ENCODE peak calls at places on chromosome 21, in eight cellular contexts. O is foreskin fibroblast, T is IMR-90, I is fibroblast of pulmonary artery, S is heart left ventricle, P is AG04450, A is sigmoid colon, R is kidney epithelial cell. Y is an unnamed sample.
A peak's percentile ranks its signal among the peaks of the same experiment; 100 is the strongest.

GRCh38 chr21:18204931-18205330 is 39.7 kb upstream of the CHODL start:
- DNase-seq in O (no peak), T (no peak), I (no peak), S (no peak), P (no peak), A (no peak), R (no peak), Y (no peak)

GRCh38 chr21:26437326-26438009 is 135.6 kb downstream of the CYYR1 start:
- DNase-seq in O (no peak), T (no peak), I (peak; percentile 28), S (no peak), P (no peak), A (no peak), R (no peak), Y (peak; percentile 19)

GRCh38 chr21:42513985-42514882 is 582 bp downstream of the SLC37A1 start:
- DNase-seq in O (no peak), T (no peak), I (no peak), S (peak; percentile 82), P (no peak), A (peak; percentile 72), R (no peak), Y (no peak)

GRCh38 chr21:30072496-30072895 is 94.1 kb downstream of the CLDN17 start:
- DNase-seq in O (no peak), T (no peak), I (peak; percentile 44), S (no peak), P (no peak), A (no peak), R (peak; percentile 5), Y (peak; percentile 1)

GRCh38 chr21:31460985-31461384 is 116.9 kb upstream of the TIAM1 start:
- DNase-seq in O (no peak), T (no peak), I (no peak), S (no peak), P (no peak), A (no peak), R (no peak), Y (no peak)

GRCh38 chr21:36150192-36150711 is 6.4 kb upstream of the DOP1B start:
- DNase-seq in O (peak; percentile 51), T (peak; percentile 54), I (peak; percentile 48), S (peak; percentile 61), P (no peak), A (peak; percentile 84), R (no peak), Y (peak; percentile 72)

GRCh38 chr21:33308586-33309490 is 15.9 kb upstream of the IFNAR1 start:
- DNase-seq in O (peak; percentile 57), T (peak; percentile 55), I (peak; percentile 38), S (no peak), P (no peak), A (no peak), R (no peak), Y (peak; percentile 29)

GRCh38 chr21:15014220-15014619 is 50.6 kb downstream of the NRIP1 start:
- DNase-seq in O (no peak), T (peak; percentile 41), I (no peak), S (no peak), P (no peak), A (no peak), R (no peak), Y (no peak)

GRCh38 chr21:32340863-32341848 is 42.5 kb downstream of the MRAP start:
- DNase-seq in O (no peak), T (no peak), I (no peak), S (no peak), P (no peak), A (no peak), R (no peak), Y (no peak)

GRCh38 chr21:16070207-16070651 is 340.4 kb downstream of the USP25 start:
- DNase-seq in O (no peak), T (no peak), I (no peak), S (no peak), P (no peak), A (no peak), R (no peak), Y (peak; percentile 28)
- TF ChIP-seq CTCF in O (no peak), T (no peak), I (no peak), S (no peak), P (no peak), A (no peak), R (no peak), Y (peak; percentile 19)

DNA sequence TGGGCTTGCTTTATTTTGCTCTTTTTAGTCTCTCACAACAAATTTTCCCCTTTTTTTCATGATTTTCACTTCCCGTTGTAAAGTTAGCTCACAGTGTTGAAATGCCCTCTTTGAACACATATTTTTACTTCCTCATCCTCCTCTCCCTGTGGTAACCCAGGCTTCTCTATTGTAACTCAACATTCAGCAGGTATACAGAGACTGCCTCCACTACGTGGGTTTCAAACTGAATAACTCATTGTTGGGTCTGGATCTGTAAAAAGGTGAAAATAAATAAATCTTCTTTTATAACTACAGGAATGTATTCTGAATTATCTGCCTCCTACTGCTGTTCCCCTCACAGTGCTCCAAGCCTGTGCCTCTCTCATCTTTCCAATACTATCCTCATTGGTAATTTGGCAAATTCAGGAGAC is 166.4 kb downstream of the RUNX1 start:
- DNase-seq in O (no peak), T (no peak), I (no peak), S (no peak), P (no peak), A (no peak), R (no peak), Y (peak; percentile 23)
- H3K4me3 ChIP-seq in O (peak overlapping the region; percentile 93), T (peak overlapping the region; percentile 99), I (peak overlapping the region; percentile 85), S (peak overlapping the region; percentile 2), P (peak overlapping the region; percentile 92), A (no peak overlapping the region), R (peak overlapping the region; percentile 11), Y (peak overlapping the region; percentile 73)

DNA sequence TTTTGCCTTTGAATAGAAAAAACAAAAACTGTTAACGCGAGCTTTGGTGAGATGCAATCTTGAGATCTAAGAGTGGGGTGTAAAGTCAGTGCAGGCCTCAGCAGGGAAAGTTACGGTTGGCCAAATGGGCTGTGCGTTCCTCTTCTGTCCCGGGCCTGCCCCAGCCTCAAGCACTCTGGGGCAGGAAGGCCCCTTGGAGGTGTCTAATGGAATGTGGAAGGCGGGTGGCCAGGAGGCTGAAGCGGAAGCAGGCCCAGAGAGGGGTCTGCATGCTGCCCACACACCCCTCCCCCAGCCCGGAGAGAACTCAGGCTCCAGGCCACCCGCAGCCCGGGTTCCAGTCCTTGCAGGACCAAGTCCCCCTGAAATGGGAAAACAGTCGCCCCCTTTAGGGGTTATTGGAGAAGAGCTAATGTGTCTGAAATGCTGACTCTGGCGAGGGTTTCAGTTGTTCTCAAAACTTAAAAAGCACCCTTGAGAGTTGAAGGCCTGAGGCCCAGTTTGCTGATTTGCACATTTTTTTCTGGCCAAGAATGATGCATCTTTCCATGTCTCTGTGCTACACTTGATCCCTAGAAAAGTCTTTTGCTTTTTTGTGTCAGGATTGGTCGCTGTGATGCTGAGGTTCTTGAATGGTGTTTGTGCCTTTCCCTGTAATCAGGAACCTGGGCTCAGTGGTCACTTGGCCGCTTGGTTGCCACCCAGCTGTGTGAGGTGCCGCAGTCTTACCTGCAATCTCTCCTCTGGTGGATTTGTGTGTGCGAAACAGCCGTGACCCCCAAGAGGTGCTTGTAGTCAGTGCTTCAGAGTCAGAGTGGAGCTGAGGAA is 2.0 kb downstream of the COL18A1 start:
- DNase-seq in O (no peak), T (no peak), I (no peak), S (peak; percentile 48), P (no peak), A (peak; percentile 68), R (no peak), Y (peak; percentile 46)
- TF ChIP-seq CTCF in O (no peak), T (peak; percentile 7), I (peak; percentile 2), S (no peak), P (no peak), A (no peak), R (no peak), Y (peak; percentile 20)

DNA sequence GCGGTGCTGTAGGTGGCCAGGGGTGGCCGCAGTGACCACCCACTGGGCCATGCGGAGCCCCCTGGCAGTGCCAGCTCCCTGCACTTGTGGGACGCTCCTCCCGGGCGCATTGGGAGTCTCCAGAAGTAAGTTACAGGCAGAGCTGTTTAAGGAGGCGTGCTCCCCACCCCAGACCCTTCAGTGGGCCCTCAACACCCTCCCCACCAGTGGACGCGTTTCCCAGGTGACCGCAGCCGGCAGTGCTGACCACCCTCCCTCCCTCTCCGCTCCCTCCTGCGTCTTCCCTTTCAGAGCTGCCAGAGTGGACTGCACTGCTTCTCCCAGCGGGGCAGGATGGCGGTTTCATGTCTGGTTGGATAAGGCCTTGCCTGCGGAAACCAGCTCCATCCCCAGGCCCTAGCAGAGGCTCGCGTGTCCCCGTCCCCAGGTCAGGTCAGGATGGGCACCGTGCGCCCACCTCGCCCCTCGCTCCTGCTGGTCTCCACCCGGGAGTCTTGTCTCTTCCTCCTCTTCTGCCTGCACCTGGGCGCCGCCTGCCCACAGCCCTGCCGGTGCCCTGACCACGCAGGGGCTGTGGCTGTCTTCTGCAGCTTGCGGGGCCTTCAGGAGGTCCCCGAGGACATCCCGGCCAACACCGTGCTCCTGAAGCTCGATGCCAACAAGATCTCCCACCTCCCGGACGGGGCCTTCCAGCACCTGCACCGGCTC is 1.1 kb downstream of the LRRC3 start:
- DNase-seq in O (no peak), T (no peak), I (no peak), S (peak; percentile 51), P (no peak), A (peak; percentile 63), R (no peak), Y (no peak)
- H3K4me3 ChIP-seq in O (peak overlapping the region; percentile 31), T (no peak overlapping the region), I (peak overlapping the region; percentile 60), S (peak overlapping the region; percentile 84), P (no peak overlapping the region), A (peak overlapping the region; percentile 89), R (no peak overlapping the region), Y (peak overlapping the region; percentile 42)

GRCh38 chr21:39208624-39209333 is 25.5 kb upstream of the PSMG1 start:
- DNase-seq in O (no peak), T (peak; percentile 21), I (peak; percentile 52), S (no peak), P (no peak), A (no peak), R (no peak), Y (no peak)

GRCh38 chr21:39209334-39209688 is 26.1 kb upstream of the PSMG1 start:
- DNase-seq in O (no peak), T (no peak), I (no peak), S (no peak), P (no peak), A (no peak), R (no peak), Y (no peak)

GRCh38 chr21:39204134-39204533 is 20.9 kb upstream of the PSMG1 start:
- DNase-seq in O (no peak), T (no peak), I (no peak), S (no peak), P (no peak), A (no peak), R (no peak), Y (no peak)
- TF ChIP-seq CTCF in O (no peak), T (peak; percentile 9), I (peak; percentile 32), S (no peak), P (peak; percentile 46), A (no peak), R (peak; percentile 19), Y (peak; percentile 24)

DNA sequence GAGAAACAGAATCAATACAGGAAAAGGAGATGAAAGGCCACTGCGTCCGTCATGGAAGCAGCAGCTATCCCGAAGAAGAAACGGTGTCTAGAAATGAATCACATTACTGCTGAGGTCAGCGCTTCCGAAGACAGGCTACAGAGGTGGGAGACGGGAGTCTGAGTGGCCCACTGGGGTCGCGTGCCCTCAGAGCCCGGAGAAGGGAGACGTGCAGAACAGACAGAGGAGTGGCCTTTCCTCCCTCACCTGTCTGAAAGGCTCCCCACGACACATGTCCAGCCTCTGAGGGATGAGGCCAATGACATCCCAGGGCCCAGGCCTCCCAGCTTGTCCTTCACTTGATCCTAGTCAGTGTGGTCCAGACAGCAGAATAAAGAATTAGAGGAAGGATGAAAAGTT is 35.9 kb downstream of the VPS26C start:
- DNase-seq in O (no peak), T (no peak), I (no peak), S (no peak), P (no peak), A (no peak), R (no peak), Y (no peak)
- H3K4me3 ChIP-seq in O (no peak overlapping the region), T (no peak overlapping the region), I (no peak overlapping the region), S (no peak overlapping the region), P (no peak overlapping the region), A (no peak overlapping the region), R (no peak overlapping the region), Y (no peak overlapping the region)